ENCODE peak calls at places on chromosomes 12 and 14, in four cellular contexts. One of them, this sample, is unnamed.

GRCh38 chr12:85920324-85920947 is 46.3 kb downstream of the NTS start:
- DNase-seq in HL-60: no peak
- DNase-seq in K562: peak
- DNase-seq in GM12878: no peak
- DNase-seq in this sample: no peak

GRCh38 chr14:37874429-37875109 is 279.1 kb downstream of the TTC6 start:
- DNase-seq in K562: peak
- DNase-seq in HL-60: peak
- DNase-seq in GM12878: peak
- DNase-seq in this sample: peak

GRCh38 chr14:72104011-72104613 is 171.9 kb downstream of the RGS6 start:
- DNase-seq in K562: peak
- DNase-seq in HL-60: no peak
- DNase-seq in GM12878: no peak
- DNase-seq in this sample: peak

GRCh38 chr12:8644345-8645248 is 18.0 kb downstream of the MFAP5 start:
- DNase-seq in GM12878: peak
- DNase-seq in HL-60: no peak
- DNase-seq in K562: no peak
- DNase-seq in this sample: no peak

GRCh38 chr12:53324779-53325538 is 3.5 kb upstream of the AAAS start:
- DNase-seq in HL-60: peak
- DNase-seq in K562: peak
- DNase-seq in GM12878: peak
- DNase-seq in this sample: peak

GRCh38 chr12:53750812-53751335 is 905 bp downstream of the CISTR start:
- DNase-seq in K562: no peak
- DNase-seq in HL-60: no peak
- DNase-seq in GM12878: no peak
- DNase-seq in this sample: peak

GRCh38 chr14:91373591-91374245 is 43.9 kb downstream of the CCDC88C start:
- DNase-seq in GM12878: peak
- DNase-seq in HL-60: no peak
- DNase-seq in K562: no peak
- DNase-seq in this sample: peak

GRCh38 chr14:60632777-60633176 is 16.5 kb downstream of the SIX1 start:
- DNase-seq in HL-60: no peak
- DNase-seq in GM12878: peak
- DNase-seq in K562: no peak
- DNase-seq in this sample: no peak

GRCh38 chr12:57416039-57416996 is 14.5 kb downstream of the R3HDM2 start:
- DNase-seq in K562: no peak
- DNase-seq in HL-60: no peak
- DNase-seq in GM12878: no peak
- DNase-seq in this sample: no peak

GRCh38 chr14:102138535-102138934 is 1.2 kb upstream of the WDR20 start:
- DNase-seq in GM12878: no peak
- DNase-seq in K562: no peak
- DNase-seq in HL-60: no peak
- DNase-seq in this sample: no peak

GRCh38 chr12:96061864-96062453 is 26.6 kb upstream of the LTA4H start:
- DNase-seq in HL-60: peak
- DNase-seq in GM12878: peak
- DNase-seq in K562: peak
- DNase-seq in this sample: peak

GRCh38 chr14:56002876-56003625 is 115.2 kb upstream of the PELI2 start:
- DNase-seq in GM12878: peak
- DNase-seq in HL-60: no peak
- DNase-seq in K562: no peak
- DNase-seq in this sample: no peak

GRCh38 chr12:127893875-127894635 is 372.9 kb upstream of the TMEM132C start:
- DNase-seq in HL-60: no peak
- DNase-seq in GM12878: no peak
- DNase-seq in K562: no peak
- DNase-seq in this sample: no peak

GRCh38 chr14:39434401-39434800 is 2.2 kb upstream of the FBXO33 start:
- DNase-seq in K562: no peak
- DNase-seq in HL-60: no peak
- DNase-seq in GM12878: no peak
- DNase-seq in this sample: no peak

GRCh38 chr12:7106082-7106481 is 2.9 kb downstream of the C1RL start:
- DNase-seq in K562: no peak
- DNase-seq in HL-60: no peak
- DNase-seq in GM12878: no peak
- DNase-seq in this sample: no peak

GRCh38 chr14:74549588-74549987 is 56.0 kb downstream of the ISCA2 start:
- DNase-seq in GM12878: no peak
- DNase-seq in HL-60: no peak
- DNase-seq in K562: no peak
- DNase-seq in this sample: no peak

GRCh38 chr14:46245281-46245680 is 406.3 kb downstream of the RPL10L start:
- DNase-seq in HL-60: no peak
- DNase-seq in K562: no peak
- DNase-seq in GM12878: no peak
- DNase-seq in this sample: no peak

GRCh38 chr12:96136720-96137378 is 57.3 kb upstream of the ELK3 start:
- DNase-seq in GM12878: no peak
- DNase-seq in HL-60: no peak
- DNase-seq in K562: no peak
- DNase-seq in this sample: no peak

GRCh38 chr12:131454418-131455217 is 256.3 kb upstream of the SFSWAP start:
- DNase-seq in GM12878: no peak
- DNase-seq in K562: peak
- DNase-seq in HL-60: peak
- DNase-seq in this sample: peak

GRCh38 chr14:74135386-74135785 is 50.6 kb downstream of the LIN52 start:
- DNase-seq in GM12878: no peak
- DNase-seq in HL-60: no peak
- DNase-seq in K562: no peak
- DNase-seq in this sample: no peak

GRCh38 chr14:69318901-69319475 is 59.0 kb downstream of the GALNT16 start:
- DNase-seq in HL-60: no peak
- DNase-seq in K562: no peak
- DNase-seq in GM12878: no peak
- DNase-seq in this sample: no peak

GRCh38 chr14:67331368-67332125 is 28.1 kb downstream of the ATP6V1D start:
- DNase-seq in K562: no peak
- DNase-seq in HL-60: no peak
- DNase-seq in GM12878: no peak
- DNase-seq in this sample: no peak
- TF ChIP-seq SPI1 in K562: no peak
- TF ChIP-seq SPI1 in HL-60: no peak
- TF ChIP-seq SPI1 in GM12878: no peak
- TF ChIP-seq SPI1 in this sample: peak

GRCh38 chr14:65413739-65414045 is 1.2 kb downstream of the FUT8 start:
- DNase-seq in HL-60: no peak
- DNase-seq in GM12878: no peak
- DNase-seq in K562: no peak
- DNase-seq in this sample: no peak

GRCh38 chr14:65411656-65412188 is 808 bp upstream of the FUT8 start:
- DNase-seq in GM12878: no peak
- DNase-seq in HL-60: peak
- DNase-seq in K562: peak
- DNase-seq in this sample: peak

GRCh38 chr14:65414961-65415589 is 2.5 kb downstream of the FUT8 start:
- DNase-seq in GM12878: no peak
- DNase-seq in HL-60: no peak
- DNase-seq in K562: no peak
- DNase-seq in this sample: no peak

GRCh38 chr14:65412189-65412846 is at the start of gene FUT8:
- DNase-seq in K562: peak
- DNase-seq in HL-60: peak
- DNase-seq in GM12878: peak
- DNase-seq in this sample: peak

GRCh38 chr14:65412881-65413738 is 580 bp downstream of the FUT8 start:
- DNase-seq in GM12878: no peak
- DNase-seq in K562: peak
- DNase-seq in HL-60: peak
- DNase-seq in this sample: no peak
- TF ChIP-seq SPI1 in GM12878: peak
- TF ChIP-seq SPI1 in K562: no peak
- TF ChIP-seq SPI1 in HL-60: peak
- TF ChIP-seq SPI1 in this sample: peak

GRCh38 chr14:75561013-75561432 is 17.4 kb upstream of the FLVCR2 start:
- DNase-seq in GM12878: no peak
- DNase-seq in K562: peak
- DNase-seq in HL-60: peak
- DNase-seq in this sample: no peak
- TF ChIP-seq SPI1 in GM12878: no peak
- TF ChIP-seq SPI1 in K562: no peak
- TF ChIP-seq SPI1 in HL-60: no peak
- TF ChIP-seq SPI1 in this sample: no peak

DNA sequence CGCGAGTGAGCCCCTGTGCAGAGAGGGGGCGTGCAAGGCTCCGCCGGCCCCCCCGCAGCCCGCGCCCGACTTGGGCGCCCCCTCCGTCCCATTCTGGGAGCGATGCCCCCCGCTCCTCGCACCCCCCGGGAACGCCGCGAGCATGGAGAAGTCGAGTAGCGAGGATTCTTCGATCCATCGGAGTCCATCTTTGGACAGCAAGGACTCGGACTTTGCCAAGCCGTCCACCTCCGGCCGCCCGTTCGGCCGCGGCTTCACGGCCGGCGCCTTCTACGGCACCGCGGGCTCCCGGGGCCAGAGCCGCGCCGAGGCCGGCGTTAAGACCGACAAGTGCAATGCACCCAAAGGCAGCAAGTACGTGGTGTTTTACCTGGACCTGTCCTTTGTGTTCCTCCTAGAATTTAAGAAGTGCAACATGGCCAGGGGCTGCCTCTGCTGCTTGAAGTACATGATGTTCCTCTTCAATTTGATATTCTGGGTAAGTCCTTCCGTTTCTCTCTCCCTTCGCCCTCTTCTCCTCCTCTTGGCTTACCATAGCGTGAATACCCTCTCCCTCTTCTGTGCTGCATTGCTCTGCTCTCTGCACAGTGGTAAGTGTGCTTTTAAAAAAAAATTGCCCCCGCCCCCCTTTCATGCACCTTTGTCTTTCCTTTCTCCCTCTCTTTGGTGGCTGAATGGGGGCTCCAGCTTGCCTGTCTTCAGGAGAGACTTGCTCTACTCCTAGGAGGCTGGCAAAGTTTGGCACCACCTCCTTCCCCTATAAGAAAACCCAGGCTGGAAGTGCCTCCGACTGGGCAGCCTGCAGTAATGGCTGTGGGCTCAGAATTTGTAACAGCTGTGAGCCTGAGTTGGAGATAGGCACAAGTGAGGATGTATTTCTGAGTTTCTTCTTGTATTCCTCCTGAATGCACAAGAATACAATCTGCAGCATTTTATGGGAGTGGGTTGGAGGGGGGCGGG is 123.9 kb downstream of the TSPAN9 start:
- DNase-seq in K562: no peak
- DNase-seq in GM12878: no peak
- DNase-seq in HL-60: no peak
- DNase-seq in this sample: no peak
- TF ChIP-seq SPI1 in K562: no peak
- TF ChIP-seq SPI1 in GM12878: no peak
- TF ChIP-seq SPI1 in HL-60: no peak
- TF ChIP-seq SPI1 in this sample: no peak

GRCh38 chr12:27705263-27705662 is 5.4 kb upstream of the MRPS35 start:
- DNase-seq in K562: no peak
- DNase-seq in HL-60: no peak
- DNase-seq in GM12878: no peak
- DNase-seq in this sample: no peak
- TF ChIP-seq SPI1 in K562: no peak
- TF ChIP-seq SPI1 in HL-60: no peak
- TF ChIP-seq SPI1 in GM12878: no peak
- TF ChIP-seq SPI1 in this sample: no peak

GRCh38 chr12:108307006-108307405 is 32.1 kb downstream of the CMKLR1 start:
- DNase-seq in GM12878: no peak
- DNase-seq in HL-60: peak
- DNase-seq in K562: no peak
- DNase-seq in this sample: no peak

GRCh38 chr12:108304633-108305032 is 34.5 kb downstream of the CMKLR1 start:
- DNase-seq in K562: no peak
- DNase-seq in HL-60: no peak
- DNase-seq in GM12878: no peak
- DNase-seq in this sample: no peak

GRCh38 chr12:108306014-108306501 is 33.1 kb downstream of the CMKLR1 start:
- DNase-seq in GM12878: no peak
- DNase-seq in K562: peak
- DNase-seq in HL-60: no peak
- DNase-seq in this sample: no peak

GRCh38 chr12:108306506-108306905 is 32.6 kb downstream of the CMKLR1 start:
- DNase-seq in HL-60: no peak
- DNase-seq in GM12878: no peak
- DNase-seq in K562: no peak
- DNase-seq in this sample: no peak

DNA sequence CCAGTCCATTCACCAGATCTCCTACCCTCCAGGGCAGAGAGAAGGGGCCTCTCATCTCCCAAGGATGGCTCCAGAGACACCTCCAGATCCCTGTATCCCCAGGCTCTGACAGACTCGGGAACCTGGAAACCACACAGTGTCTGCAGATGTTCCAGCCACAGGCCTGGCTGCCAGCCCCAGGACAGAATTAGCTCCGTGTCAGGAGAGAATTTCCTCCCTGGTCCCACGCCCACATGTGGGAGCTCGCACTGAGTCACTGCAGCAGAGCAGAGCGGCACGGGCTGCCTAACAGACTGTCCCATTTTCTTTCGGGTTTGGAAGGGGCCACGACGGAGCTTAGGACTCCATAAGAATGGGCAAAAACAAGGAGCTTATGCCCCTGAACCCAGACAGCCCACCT is 33.6 kb downstream of the CMKLR1 start:
- DNase-seq in HL-60: no peak
- DNase-seq in K562: peak
- DNase-seq in GM12878: no peak
- DNase-seq in this sample: no peak
- TF ChIP-seq SPI1 in HL-60: no peak
- TF ChIP-seq SPI1 in K562: no peak
- TF ChIP-seq SPI1 in GM12878: no peak
- TF ChIP-seq SPI1 in this sample: no peak